ENCODE peak calls at places on chromosomes 1 and 21, in ten cellular contexts. E is thoracic aorta, C is fibroblast of lung, L is IMR-90, O is upper lobe of right lung, S is body of pancreas, G is HFF-Myc, B is DND-41, I is BE2C, K is cardiac fibroblast. Z is an unnamed sample.

GRCh38 chr1:214997685-214998084 is 84.9 kb upstream of the KCNK2 start:
- DNase-seq in E (no peak), C (no peak), L (no peak), O (no peak), S (no peak), G (no peak), B (no peak), I (no peak), K (no peak), Z (no peak)

GRCh38 chr1:172451002-172451443 is 7.2 kb upstream of the PIGC start:
- DNase-seq in E (no peak), C (peak), L (peak), O (no peak), S (peak), G (no peak), B (no peak), I (no peak), K (peak), Z (peak)

GRCh38 chr1:169859001-169859400 is 34.7 kb downstream of the SCYL3 start:
- DNase-seq in E (no peak), C (no peak), L (no peak), O (no peak), S (no peak), G (no peak), B (no peak), I (no peak), K (no peak), Z (no peak)

GRCh38 chr21:44267655-44268142 is 6.0 kb upstream of the DNMT3L start:
- DNase-seq in E (no peak), C (peak), L (no peak), O (no peak), S (no peak), G (no peak), B (no peak), I (no peak), K (no peak), Z (peak)

GRCh38 chr1:94697839-94698238 is 122.3 kb upstream of the SLC44A3 start:
- DNase-seq in E (no peak), C (no peak), L (no peak), O (no peak), S (no peak), G (no peak), B (no peak), I (no peak), K (no peak), Z (no peak)

GRCh38 chr1:154502066-154502741 is at the start of the genes SHE and TDRD10:
- DNase-seq in E (no peak), C (no peak), L (no peak), O (peak), S (no peak), G (no peak), B (no peak), I (no peak), K (no peak), Z (no peak)

GRCh38 chr21:15293251-15293650 is 228.5 kb upstream of the NRIP1 start:
- DNase-seq in E (no peak), C (peak), L (peak), O (no peak), S (no peak), G (peak), B (no peak), I (no peak), K (peak), Z (no peak)

GRCh38 chr1:163227126-163227525 is 24.4 kb upstream of the RGS5 start:
- DNase-seq in E (no peak), C (peak), L (no peak), O (no peak), S (no peak), G (no peak), B (no peak), I (no peak), K (no peak), Z (no peak)

GRCh38 chr1:97034651-97035050 is 313.1 kb downstream of the PTBP2 start:
- DNase-seq in E (no peak), C (no peak), L (no peak), O (no peak), S (no peak), G (no peak), B (no peak), I (no peak), K (no peak), Z (no peak)

GRCh38 chr1:52263153-52263910 is 102.7 kb downstream of the CC2D1B start:
- DNase-seq in E (no peak), C (peak), L (peak), O (no peak), S (no peak), G (no peak), B (no peak), I (no peak), K (no peak), Z (no peak)

GRCh38 chr21:43986544-43987451 is 25.3 kb upstream of the TRAPPC10 start:
- DNase-seq in E (no peak), C (no peak), L (no peak), O (no peak), S (no peak), G (no peak), B (no peak), I (no peak), K (no peak), Z (no peak)

GRCh38 chr1:69688178-69688577 is 120.5 kb downstream of the LRRC7 start:
- DNase-seq in E (no peak), C (no peak), L (no peak), O (no peak), S (no peak), G (no peak), B (no peak), I (no peak), K (no peak), Z (no peak)

GRCh38 chr1:1915911-1916835 is 1.1 kb downstream of the CALML6 start:
- DNase-seq in E (no peak), C (no peak), L (no peak), O (no peak), S (peak), G (no peak), B (no peak), I (no peak), K (no peak), Z (no peak)

GRCh38 chr1:219062161-219062560 is 111.5 kb upstream of the LYPLAL1 start:
- DNase-seq in E (no peak), C (no peak), L (no peak), O (no peak), S (no peak), G (no peak), B (no peak), I (no peak), K (peak), Z (no peak)

GRCh38 chr1:178361847-178362246 is 134.9 kb downstream of the CLEC20A start:
- DNase-seq in E (no peak), C (no peak), L (no peak), O (no peak), S (no peak), G (no peak), B (no peak), I (no peak), K (no peak), Z (peak)

GRCh38 chr1:55826413-55827080 is 611.4 kb upstream of the USP24 start:
- DNase-seq in E (no peak), C (no peak), L (peak), O (no peak), S (no peak), G (no peak), B (no peak), I (no peak), K (no peak), Z (no peak)

GRCh38 chr1:59978026-59978425 is 51.5 kb upstream of the CYP2J2 start:
- DNase-seq in E (no peak), C (peak), L (no peak), O (no peak), S (no peak), G (no peak), B (no peak), I (no peak), K (no peak), Z (no peak)

GRCh38 chr1:110433803-110434202 is 17.1 kb upstream of the PROK1 start:
- DNase-seq in E (no peak), C (peak), L (peak), O (peak), S (peak), G (no peak), B (no peak), I (peak), K (peak), Z (peak)

GRCh38 chr1:223146745-223147144 is 3.7 kb upstream of the TLR5 start:
- DNase-seq in E (no peak), C (no peak), L (no peak), O (no peak), S (no peak), G (no peak), B (no peak), I (no peak), K (no peak), Z (no peak)

GRCh38 chr1:156705321-156705917 is at the start of gene CRABP2:
- DNase-seq in E (no peak), C (peak), L (no peak), O (no peak), S (no peak), G (no peak), B (no peak), I (peak), K (no peak), Z (no peak)

GRCh38 chr21:42592156-42592820 is 61.1 kb upstream of the PDE9A start:
- DNase-seq in E (no peak), C (no peak), L (no peak), O (no peak), S (no peak), G (no peak), B (no peak), I (no peak), K (no peak), Z (no peak)

GRCh38 chr21:42593815-42594157 is 59.6 kb upstream of the PDE9A start:
- DNase-seq in E (no peak), C (no peak), L (no peak), O (no peak), S (no peak), G (no peak), B (no peak), I (no peak), K (no peak), Z (no peak)

GRCh38 chr21:42594616-42595280 is 58.7 kb upstream of the PDE9A start:
- DNase-seq in E (no peak), C (no peak), L (no peak), O (no peak), S (no peak), G (no peak), B (no peak), I (no peak), K (no peak), Z (no peak)

GRCh38 chr21:42591170-42591869 is 62.1 kb upstream of the PDE9A start:
- DNase-seq in E (no peak), C (no peak), L (no peak), O (no peak), S (no peak), G (no peak), B (no peak), I (no peak), K (no peak), Z (no peak)

GRCh38 chr21:42593007-42593814 is 60.2 kb upstream of the PDE9A start:
- DNase-seq in E (no peak), C (peak), L (peak), O (peak), S (peak), G (no peak), B (peak), I (peak), K (peak), Z (peak)
- H3K4me3 ChIP-seq in E (no peak), C (no peak), L (no peak), O (no peak), S (no peak), G (no peak), B (no peak), I (peak), K (no peak), Z (no peak)

DNA sequence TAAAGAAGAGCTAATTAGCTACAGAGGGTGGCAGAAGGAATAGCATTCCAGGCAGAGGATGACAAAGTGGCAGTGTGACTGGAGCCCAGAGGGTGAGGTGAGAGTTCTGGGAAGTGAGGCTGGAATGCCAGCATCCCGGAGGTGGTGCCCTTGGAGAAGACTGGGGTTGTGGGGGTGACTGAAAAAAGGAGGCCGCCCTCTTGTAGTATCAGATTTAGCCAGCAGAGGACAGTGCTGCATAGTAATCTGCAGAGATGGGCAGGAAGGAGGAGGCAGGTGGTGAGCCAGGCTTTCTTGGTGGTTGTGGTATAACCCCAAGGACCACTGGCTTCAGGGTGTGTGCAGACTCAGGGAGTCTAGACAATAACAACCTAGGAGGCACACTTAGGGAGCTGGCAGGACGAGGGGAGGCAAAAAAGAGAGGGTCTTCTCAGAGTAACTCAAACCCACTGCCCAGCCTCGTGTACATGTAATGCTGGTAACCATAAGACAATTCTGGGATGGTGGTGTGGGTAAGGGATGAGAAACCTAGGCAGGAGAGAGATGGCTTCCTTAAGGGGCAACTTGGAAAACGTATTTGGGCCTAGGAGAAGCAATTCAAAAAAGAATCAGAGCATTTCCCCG is 30.5 kb downstream of the MROH7 start:
- DNase-seq in E (no peak), C (peak), L (peak), O (no peak), S (peak), G (peak), B (peak), I (peak), K (peak), Z (peak)
- TF ChIP-seq CTCF in E (peak), C (peak), L (peak), O (peak), S (peak), G (peak), B (peak), I (peak), K (peak), Z (peak)

GRCh38 chr21:42974832-42975820 is 764 bp downstream of the PKNOX1 start:
- DNase-seq in E (no peak), C (peak), L (peak), O (peak), S (peak), G (no peak), B (peak), I (peak), K (peak), Z (peak)
- H3K4me3 ChIP-seq in E (peak), C (peak), L (peak), O (peak), S (peak), G (peak), B (peak), I (peak), K (peak), Z (peak)

GRCh38 chr1:168321945-168322344 is 41.3 kb downstream of the TBX19 start:
- DNase-seq in E (no peak), C (peak), L (peak), O (no peak), S (no peak), G (no peak), B (no peak), I (no peak), K (peak), Z (peak)
- TF ChIP-seq CTCF in E (no peak), C (peak), L (peak), O (peak), S (peak), G (peak), B (peak), I (peak), K (peak), Z (peak)

GRCh38 chr1:80249699-80250098 is 1243.2 kb upstream of the ADGRL4 start:
- DNase-seq in E (no peak), C (no peak), L (no peak), O (no peak), S (no peak), G (no peak), B (no peak), I (no peak), K (no peak), Z (no peak)

GRCh38 chr1:80245813-80246212 is 1239.3 kb upstream of the ADGRL4 start:
- DNase-seq in E (no peak), C (no peak), L (no peak), O (no peak), S (no peak), G (no peak), B (no peak), I (no peak), K (no peak), Z (no peak)

GRCh38 chr1:80248886-80249285 is 1242.4 kb upstream of the ADGRL4 start:
- DNase-seq in E (no peak), C (peak), L (peak), O (no peak), S (no peak), G (no peak), B (no peak), I (no peak), K (peak), Z (no peak)

GRCh38 chr1:80244366-80244765 is 1237.8 kb upstream of the ADGRL4 start:
- DNase-seq in E (no peak), C (no peak), L (no peak), O (no peak), S (no peak), G (no peak), B (no peak), I (no peak), K (no peak), Z (no peak)
- H3K4me3 ChIP-seq in E (no peak), C (no peak), L (no peak), O (no peak), S (no peak), G (no peak), B (no peak), I (no peak), K (no peak), Z (no peak)

Z was measured in GM12865.